ENCODE peak calls at places on chromosomes 6 and 20, in nine cellular contexts. W is lung, Y is brain microvascular endothelial cell, C is NB4, G is breast epithelium, A is BJ, U is tibial nerve, X is retinal pigment epithelial cell, M is astrocyte of the spinal cord. Z is an unnamed sample.

GRCh38 chr6:30610065-30610464 is 7.0 kb downstream of the PPP1R10 start:
- DNase-seq in W (no peak), Y (no peak), C (no peak), G (no peak), A (no peak), U (no peak), X (no peak), M (no peak), Z (no peak)

GRCh38 chr20:33992145-33992922 is 1.4 kb upstream of the RALY start:
- DNase-seq in W (no peak), Y (no peak), C (no peak), G (no peak), A (no peak), U (no peak), X (peak), M (no peak), Z (no peak)

GRCh38 chr6:57261896-57262295 is 39.8 kb upstream of the RAB23 start:
- DNase-seq in W (no peak), Y (no peak), C (no peak), G (no peak), A (no peak), U (no peak), X (no peak), M (peak), Z (no peak)

GRCh38 chr6:75333811-75334210 is 49.2 kb upstream of the TMEM30A start:
- DNase-seq in W (no peak), Y (no peak), C (no peak), G (no peak), A (no peak), U (no peak), X (no peak), M (no peak), Z (no peak)

GRCh38 chr6:56730663-56731529 is 88.2 kb upstream of the DST start:
- DNase-seq in W (no peak), Y (peak), C (no peak), G (no peak), A (peak), U (no peak), X (no peak), M (peak), Z (no peak)

GRCh38 chr6:117280922-117281321 is 15.6 kb downstream of the VGLL2 start:
- DNase-seq in W (no peak), Y (no peak), C (peak), G (no peak), A (no peak), U (no peak), X (no peak), M (no peak), Z (no peak)

GRCh38 chr6:10420546-10421507 is 6.0 kb upstream of the TFAP2A start:
- DNase-seq in W (no peak), Y (no peak), C (no peak), G (no peak), A (no peak), U (no peak), X (no peak), M (no peak), Z (no peak)

GRCh38 chr20:46627251-46627650 is 24.0 kb downstream of the SLC13A3 start:
- DNase-seq in W (no peak), Y (no peak), C (no peak), G (no peak), A (no peak), U (no peak), X (peak), M (no peak), Z (no peak)

GRCh38 chr20:4813839-4814695 is 92.4 kb downstream of the PRND start:
- DNase-seq in W (no peak), Y (no peak), C (peak), G (no peak), A (no peak), U (peak), X (no peak), M (no peak), Z (no peak)

GRCh38 chr6:138588805-138589434 is 89.6 kb upstream of the NHSL1 start:
- DNase-seq in W (peak), Y (peak), C (peak), G (peak), A (no peak), U (peak), X (no peak), M (peak), Z (no peak)

GRCh38 chr20:40336530-40336929 is 352.5 kb downstream of the MAFB start:
- DNase-seq in W (no peak), Y (no peak), C (no peak), G (no peak), A (no peak), U (no peak), X (no peak), M (no peak), Z (no peak)

GRCh38 chr6:14775528-14775927 is 470.3 kb upstream of the JARID2 start:
- DNase-seq in W (no peak), Y (no peak), C (no peak), G (no peak), A (no peak), U (no peak), X (no peak), M (no peak), Z (no peak)

GRCh38 chr6:75450903-75451302 is 42.7 kb downstream of the FILIP1 start:
- DNase-seq in W (no peak), Y (no peak), C (peak), G (no peak), A (no peak), U (no peak), X (no peak), M (no peak), Z (no peak)

GRCh38 chr20:1894471-1894950 is 696 bp upstream of the SIRPA start:
- DNase-seq in W (no peak), Y (no peak), C (peak), G (peak), A (no peak), U (no peak), X (peak), M (peak), Z (no peak)

GRCh38 chr20:33104336-33104735 is 24.9 kb downstream of the BPIFB4 start:
- DNase-seq in W (no peak), Y (no peak), C (no peak), G (no peak), A (no peak), U (no peak), X (no peak), M (no peak), Z (no peak)

GRCh38 chr6:119862719-119863118 is 513.2 kb upstream of the MAN1A1 start:
- DNase-seq in W (no peak), Y (no peak), C (no peak), G (no peak), A (no peak), U (no peak), X (no peak), M (no peak), Z (no peak)

DNA sequence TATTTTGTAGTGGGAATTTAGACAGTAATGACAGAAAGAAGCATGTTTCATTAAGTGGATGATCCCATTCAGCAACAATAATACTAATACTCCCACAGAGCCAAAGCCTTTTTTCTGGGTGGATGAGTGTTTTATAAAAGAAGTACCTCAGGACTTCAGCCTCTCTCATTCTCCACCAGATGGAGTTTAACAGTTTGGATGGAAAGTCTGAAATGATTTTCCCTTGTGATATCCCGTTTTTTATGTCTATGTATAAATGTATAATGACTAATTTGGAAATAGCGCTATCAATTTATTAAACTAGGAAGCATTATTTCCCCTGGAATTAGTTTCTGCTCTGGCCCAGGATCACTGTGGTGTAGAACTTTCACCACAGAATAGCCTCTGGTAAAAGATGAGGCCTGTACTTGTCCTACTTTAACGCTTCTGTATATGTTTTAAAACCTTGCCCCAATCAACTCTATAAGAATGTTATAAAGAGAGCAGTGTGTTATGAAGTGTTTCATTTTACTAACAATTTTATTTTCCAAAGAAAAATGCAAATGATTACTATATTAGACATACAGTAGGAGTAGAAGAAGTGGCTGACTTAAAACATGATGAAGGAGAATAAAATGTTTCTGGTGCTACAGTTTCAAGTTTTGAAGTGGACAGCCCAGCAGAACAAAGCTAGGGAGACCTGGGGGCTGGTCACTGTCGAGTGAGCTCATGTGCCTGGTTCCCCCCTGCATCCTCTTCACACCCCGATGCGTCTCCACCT is 135.6 kb downstream of the HIVEP1 start:
- DNase-seq in W (no peak), Y (no peak), C (no peak), G (no peak), A (no peak), U (no peak), X (no peak), M (peak), Z (no peak)
- TF ChIP-seq CTCF in W (no peak), Y (peak), C (no peak), G (no peak), A (peak), U (no peak), X (peak), M (peak), Z (peak)

DNA sequence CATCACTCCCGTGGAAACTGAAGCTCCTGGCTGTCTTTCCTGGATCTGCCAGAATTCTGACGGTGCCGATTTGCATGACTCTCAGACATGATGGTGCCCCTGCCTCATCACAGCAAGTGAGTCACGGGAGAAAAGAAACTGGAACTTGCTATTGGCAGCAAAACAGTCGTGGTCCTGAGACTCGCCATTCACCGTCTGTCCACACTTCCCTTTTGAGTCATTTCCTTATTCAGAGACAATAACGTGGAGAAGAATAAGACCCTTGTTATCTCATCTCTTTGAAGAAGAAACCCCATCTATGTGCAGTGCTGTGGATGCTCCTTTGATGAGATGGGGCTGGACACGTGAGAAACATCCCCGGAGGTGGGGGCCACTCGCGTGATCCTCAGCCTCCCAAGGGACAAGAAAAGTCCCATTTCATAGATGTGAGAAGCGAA is 4.2 kb downstream of the GPR31 start:
- DNase-seq in W (no peak), Y (peak), C (peak), G (no peak), A (no peak), U (peak), X (no peak), M (peak), Z (no peak)
- H3K4me3 ChIP-seq in W (no peak), Y (peak), C (no peak), G (no peak), A (no peak), U (peak), X (no peak), M (peak), Z (peak)

DNA sequence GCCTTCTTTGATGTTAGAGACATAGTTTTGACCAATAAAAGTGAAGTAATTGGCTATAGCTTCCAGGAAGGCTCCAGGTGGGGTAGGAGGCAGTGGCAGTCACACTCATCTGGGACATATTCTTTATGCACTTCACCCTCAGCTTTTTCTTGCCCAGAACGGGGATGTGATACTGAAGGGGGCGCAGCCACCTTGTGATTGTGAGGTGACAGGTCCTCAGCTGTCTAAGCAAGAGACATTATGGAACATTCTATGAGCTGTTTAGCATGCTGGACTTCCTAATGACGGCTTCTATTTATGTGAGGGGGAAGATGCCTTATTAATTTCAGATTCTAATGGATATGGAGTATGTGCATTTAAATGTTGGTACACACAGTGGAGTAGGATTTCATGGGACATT is 151.3 kb upstream of the ZFP64 start:
- DNase-seq in W (no peak), Y (no peak), C (no peak), G (no peak), A (no peak), U (no peak), X (no peak), M (no peak), Z (no peak)
- TF ChIP-seq CTCF in W (no peak), Y (no peak), C (no peak), G (no peak), A (no peak), U (no peak), X (no peak), M (no peak), Z (no peak)

GRCh38 chr20:62777528-62777830 is 18.8 kb upstream of the MRGBP start:
- DNase-seq in W (no peak), Y (no peak), C (no peak), G (no peak), A (no peak), U (no peak), X (no peak), M (no peak), Z (no peak)

GRCh38 chr20:62776692-62777527 is 19.4 kb upstream of the MRGBP start:
- DNase-seq in W (no peak), Y (no peak), C (peak), G (no peak), A (no peak), U (no peak), X (no peak), M (no peak), Z (no peak)

GRCh38 chr20:62775206-62775605 is 21.1 kb upstream of the MRGBP start:
- DNase-seq in W (no peak), Y (no peak), C (no peak), G (no peak), A (no peak), U (no peak), X (no peak), M (no peak), Z (no peak)

GRCh38 chr20:62774762-62775161 is 21.5 kb upstream of the MRGBP start:
- DNase-seq in W (no peak), Y (no peak), C (no peak), G (no peak), A (no peak), U (no peak), X (no peak), M (no peak), Z (no peak)

DNA sequence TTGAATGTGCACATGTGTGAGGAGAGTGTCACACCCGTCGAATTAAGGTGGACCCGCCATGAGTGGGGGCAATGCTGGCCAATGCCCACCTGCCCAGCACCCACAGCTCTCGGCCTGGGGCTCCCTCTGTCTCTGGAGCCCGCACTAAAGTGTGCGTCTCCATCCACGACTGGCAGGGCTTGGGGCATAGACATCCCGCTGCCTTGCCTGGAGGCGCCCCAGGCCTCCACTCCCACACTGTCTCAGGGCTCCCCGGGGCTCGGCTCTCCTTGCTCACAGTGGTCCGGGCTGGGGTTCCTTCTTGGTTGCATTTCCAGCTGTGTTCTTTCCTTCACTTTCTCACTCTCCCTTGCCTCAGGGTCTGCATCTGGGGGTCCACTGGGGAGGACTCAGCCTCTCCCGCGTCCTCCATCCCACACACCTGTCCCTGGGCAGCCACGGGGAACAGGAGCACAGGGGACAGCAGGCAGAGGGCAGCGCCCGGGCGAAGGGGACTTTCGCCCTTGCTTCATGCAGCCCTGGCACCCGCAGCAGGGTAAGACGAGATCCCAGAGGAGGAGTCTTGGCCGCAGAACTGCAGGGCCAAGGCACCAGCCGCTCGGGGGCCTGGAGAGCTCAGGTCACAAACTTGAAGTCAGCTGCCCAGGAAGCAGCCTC is 20.1 kb upstream of the MRGBP start:
- DNase-seq in W (no peak), Y (no peak), C (no peak), G (no peak), A (no peak), U (no peak), X (no peak), M (no peak), Z (no peak)
- H3K4me3 ChIP-seq in W (no peak), Y (no peak), C (no peak), G (no peak), A (no peak), U (no peak), X (no peak), M (no peak), Z (no peak)

GRCh38 chr20:19688031-19688806 is 69.8 kb upstream of the RIN2 start:
- DNase-seq in W (peak), Y (peak), C (peak), G (peak), A (peak), U (peak), X (peak), M (peak), Z (peak)
- TF ChIP-seq CTCF in W (peak), Y (peak), C (peak), G (no peak), A (peak), U (peak), X (peak), M (peak), Z (peak)

GRCh38 chr6:161027385-161027784 is 35.8 kb downstream of the MAP3K4 start:
- DNase-seq in W (no peak), Y (no peak), C (no peak), G (no peak), A (no peak), U (no peak), X (no peak), M (no peak), Z (no peak)
- H3K4me3 ChIP-seq in W (no peak), Y (no peak), C (no peak), G (no peak), A (no peak), U (no peak), X (no peak), M (no peak), Z (no peak)